ENCODE peak calls at places on chromosomes 11 and 22, in four cellular contexts. H is CD4-positive, alpha-beta T cell; Q is activated CD8-positive, alpha-beta T cell treated with anti-CD3 and anti-CD28 coated beads for 36 hours; E is adrenal gland. Z is an unnamed sample.

GRCh38 chr22:46436595-46437163 is 100.7 kb downstream of the CELSR1 start:
- DNase-seq in H (no peak), Q (no peak), E (no peak), Z (no peak)

GRCh38 chr11:93188726-93189125 is 9.1 kb downstream of the SLC36A4 start:
- DNase-seq in H (no peak), Q (no peak), E (no peak), Z (no peak)

GRCh38 chr11:61917043-61917356 is 366 bp downstream of the RAB3IL1 start:
- DNase-seq in H (no peak), Q (no peak), E (no peak), Z (no peak)

GRCh38 chr22:30890689-30891442 is 77.7 kb downstream of the MORC2 start:
- DNase-seq in H (no peak), Q (peak; percentile 52), E (no peak), Z (peak; percentile 76)

GRCh38 chr22:43600265-43600664 is 188.5 kb downstream of the MPPED1 start:
- DNase-seq in H (no peak), Q (no peak), E (no peak), Z (no peak)

GRCh38 chr22:43481528-43482309 is 69.9 kb downstream of the MPPED1 start:
- DNase-seq in H (no peak), Q (peak; percentile 61), E (no peak), Z (no peak)

GRCh38 chr11:7651700-7652099 is 21.6 kb downstream of the CYB5R2 start:
- DNase-seq in H (no peak), Q (no peak), E (no peak), Z (no peak)

GRCh38 chr22:17108256-17109112 is 12.7 kb downstream of the TMEM121B start:
- DNase-seq in H (no peak), Q (no peak), E (no peak), Z (no peak)

GRCh38 chr11:2762031-2762380 is 62.2 kb upstream of the KCNQ1OT1 start:
- DNase-seq in H (no peak), Q (no peak), E (peak; percentile 6), Z (no peak)

GRCh38 chr11:2143652-2144548 is 4.7 kb upstream of the IGF2 start:
- DNase-seq in H (no peak), Q (peak; percentile 30), E (no peak), Z (no peak)

GRCh38 chr11:43987384-43988039 is 45.1 kb downstream of the C11orf96 start:
- DNase-seq in H (no peak), Q (no peak), E (peak; percentile 97), Z (no peak)

GRCh38 chr11:104076455-104076854 is 40.0 kb downstream of the DDI1 start:
- DNase-seq in H (no peak), Q (no peak), E (no peak), Z (no peak)

GRCh38 chr11:70066136-70066520 is 12.0 kb upstream of the ANO1 start:
- DNase-seq in H (no peak), Q (no peak), E (no peak), Z (no peak)

GRCh38 chr22:41481131-41481830 is 12.4 kb downstream of the ACO2 start:
- DNase-seq in H (no peak), Q (no peak), E (peak; percentile 79), Z (no peak)

GRCh38 chr22:46858181-46858771 is 95.8 kb downstream of the TBC1D22A start:
- DNase-seq in H (no peak), Q (no peak), E (no peak), Z (no peak)

GRCh38 chr11:12149672-12150225 is 39.4 kb downstream of the MICAL2 start:
- DNase-seq in H (no peak), Q (peak; percentile 85), E (no peak), Z (peak; percentile 51)

GRCh38 chr11:12701815-12702214 is 27.6 kb downstream of the TEAD1 start:
- DNase-seq in H (no peak), Q (no peak), E (no peak), Z (no peak)

GRCh38 chr11:117818036-117818858 is 6.3 kb downstream of the FXYD2 start:
- DNase-seq in H (no peak), Q (peak; percentile 84), E (peak; percentile 69), Z (peak; percentile 60)

GRCh38 chr11:120239713-120240640 is at the start of gene POU2F3:
- DNase-seq in H (no peak), Q (peak; percentile 29), E (no peak), Z (no peak)

GRCh38 chr11:5891216-5891800 is 1.7 kb upstream of the OR52E5 start:
- DNase-seq in H (no peak), Q (no peak), E (no peak), Z (no peak)

GRCh38 chr11:2582436-2582931 is 117.3 kb downstream of the KCNQ1OT1 start:
- DNase-seq in H (no peak), Q (no peak), E (peak; percentile 20), Z (no peak)

GRCh38 chr11:6742260-6742659 is 29.5 kb downstream of the OR2AG2 start:
- DNase-seq in H (no peak), Q (peak; percentile 32), E (no peak), Z (no peak)

GRCh38 chr11:65857500-65858353 is at the start of gene CFL1:
- DNase-seq in H (peak; percentile 93), Q (peak; percentile 98), E (peak; percentile 98), Z (peak; percentile 90)
- TF ChIP-seq CTCF in H (no peak), Q (no peak), E (no peak), Z (no peak)

GRCh38 chr11:41498726-41499125 is 39.3 kb upstream of the LRRC4C start:
- DNase-seq in H (no peak), Q (no peak), E (no peak), Z (no peak)
- TF ChIP-seq CTCF in H (no peak), Q (no peak), E (peak; percentile 33), Z (no peak)

GRCh38 chr11:103055174-103055890 is 36.6 kb downstream of the DCUN1D5 start:
- DNase-seq in H (no peak), Q (no peak), E (no peak), Z (peak; percentile 22)
- TF ChIP-seq CTCF in H (peak; percentile 68), Q (peak; percentile 40), E (peak; percentile 72), Z (peak; percentile 60)

DNA sequence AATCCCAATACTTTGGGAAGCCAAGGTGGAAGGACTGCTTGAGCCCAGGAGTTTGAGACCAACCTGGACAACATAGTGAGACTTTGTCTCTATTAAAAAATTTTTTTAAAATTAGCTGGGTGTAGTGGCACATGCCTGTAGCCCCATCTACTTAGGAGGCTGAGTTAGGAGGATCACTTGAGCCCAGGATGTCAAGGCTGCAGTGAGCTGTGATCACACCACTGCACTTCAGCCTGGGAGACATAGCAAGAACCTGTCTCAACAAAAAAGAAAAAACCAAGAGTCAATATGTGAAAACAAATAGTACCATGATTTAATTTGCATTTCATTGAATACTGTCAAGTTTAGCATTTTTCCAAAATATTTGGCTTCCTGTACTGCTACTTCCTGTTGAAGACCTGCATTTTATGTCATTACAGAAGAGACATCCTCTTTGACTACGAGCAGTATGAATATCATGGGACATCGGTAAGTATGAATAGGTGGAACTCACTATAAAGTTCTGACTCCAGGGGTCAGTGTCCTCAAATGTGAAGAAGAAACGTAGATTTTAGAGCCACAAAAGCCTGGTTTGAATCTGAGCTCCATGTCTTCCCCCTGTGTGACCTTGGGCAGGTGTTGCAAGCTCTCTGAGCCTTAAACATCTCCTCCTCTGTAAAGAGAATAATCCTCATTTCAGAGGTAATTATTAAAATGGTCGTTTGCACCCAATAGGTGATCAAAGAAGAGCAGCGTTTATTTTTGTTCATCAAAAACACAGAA is 16.0 kb downstream of the CDC45 start:
- DNase-seq in H (no peak), Q (no peak), E (no peak), Z (no peak)
- TF ChIP-seq CTCF in H (peak; percentile 39), Q (no peak), E (no peak), Z (no peak)

Z was measured in GM10248.